ENCODE peak calls at places on chromosomes 2 and 18, in four cellular contexts. Y, Q, W and X are unnamed samples.

GRCh38 chr2:72334806-72335205 is 187.1 kb upstream of the CYP26B1 start:
- DNase-seq in Y (no peak), Q (no peak), W (no peak), X (no peak)

GRCh38 chr2:220676695-220677094 is 895.4 kb downstream of the EPHA4 start:
- DNase-seq in Y (no peak), Q (no peak), W (no peak), X (no peak)

GRCh38 chr2:60939622-60940021 is 58.2 kb downstream of the REL start:
- DNase-seq in Y (no peak), Q (no peak), W (no peak), X (no peak)

GRCh38 chr2:226953206-226953605 is 117.4 kb downstream of the RHBDD1 start:
- DNase-seq in Y (no peak), Q (no peak), W (no peak), X (no peak)

GRCh38 chr2:147456729-147457128 is 388.1 kb upstream of the ACVR2A start:
- DNase-seq in Y (no peak), Q (no peak), W (no peak), X (no peak)

GRCh38 chr18:7750095-7750663 is 183.1 kb downstream of the PTPRM start:
- DNase-seq in Y (no peak), Q (no peak), W (no peak), X (no peak)

GRCh38 chr2:186460465-186460864 is 25.6 kb upstream of the ZC3H15 start:
- DNase-seq in Y (no peak), Q (peak), W (no peak), X (no peak)

GRCh38 chr18:61736168-61736567 is 156.6 kb downstream of the RNF152 start:
- DNase-seq in Y (no peak), Q (no peak), W (no peak), X (no peak)

GRCh38 chr2:60796573-60797509 is 40.8 kb downstream of the PAPOLG start:
- DNase-seq in Y (no peak), Q (no peak), W (no peak), X (no peak)

GRCh38 chr2:195364015-195364965 is 292.7 kb upstream of the SLC39A10 start:
- DNase-seq in Y (no peak), Q (no peak), W (no peak), X (no peak)

GRCh38 chr2:75722687-75723086 is 12.0 kb upstream of the GCFC2 start:
- DNase-seq in Y (no peak), Q (no peak), W (no peak), X (no peak)

GRCh38 chr2:66850406-66850805 is 415.5 kb downstream of the MEIS1 start:
- DNase-seq in Y (no peak), Q (no peak), W (no peak), X (no peak)

GRCh38 chr2:103135679-103136078 is 373.8 kb downstream of the TMEM182 start:
- DNase-seq in Y (no peak), Q (no peak), W (no peak), X (no peak)

GRCh38 chr2:79393806-79394484 is 118.9 kb upstream of the CTNNA2 start:
- DNase-seq in Y (no peak), Q (peak), W (no peak), X (no peak)

GRCh38 chr2:179749210-179749609 is 112.2 kb downstream of the ZNF385B start:
- DNase-seq in Y (no peak), Q (no peak), W (no peak), X (no peak)

GRCh38 chr2:235333076-235333475 is 160.8 kb upstream of the AGAP1 start:
- DNase-seq in Y (no peak), Q (no peak), W (no peak), X (no peak)

GRCh38 chr2:170974304-170974993 is 45.4 kb downstream of the GORASP2 start:
- DNase-seq in Y (no peak), Q (peak), W (no peak), X (no peak)

GRCh38 chr2:173931751-173932150 is 33.4 kb downstream of the SP3 start:
- DNase-seq in Y (no peak), Q (no peak), W (no peak), X (no peak)

GRCh38 chr2:166343467-166343866 is 32.3 kb downstream of the SCN9A start:
- DNase-seq in Y (no peak), Q (no peak), W (no peak), X (no peak)

GRCh38 chr2:166338831-166339339 is 36.9 kb downstream of the SCN9A start:
- DNase-seq in Y (no peak), Q (no peak), W (no peak), X (no peak)

DNA sequence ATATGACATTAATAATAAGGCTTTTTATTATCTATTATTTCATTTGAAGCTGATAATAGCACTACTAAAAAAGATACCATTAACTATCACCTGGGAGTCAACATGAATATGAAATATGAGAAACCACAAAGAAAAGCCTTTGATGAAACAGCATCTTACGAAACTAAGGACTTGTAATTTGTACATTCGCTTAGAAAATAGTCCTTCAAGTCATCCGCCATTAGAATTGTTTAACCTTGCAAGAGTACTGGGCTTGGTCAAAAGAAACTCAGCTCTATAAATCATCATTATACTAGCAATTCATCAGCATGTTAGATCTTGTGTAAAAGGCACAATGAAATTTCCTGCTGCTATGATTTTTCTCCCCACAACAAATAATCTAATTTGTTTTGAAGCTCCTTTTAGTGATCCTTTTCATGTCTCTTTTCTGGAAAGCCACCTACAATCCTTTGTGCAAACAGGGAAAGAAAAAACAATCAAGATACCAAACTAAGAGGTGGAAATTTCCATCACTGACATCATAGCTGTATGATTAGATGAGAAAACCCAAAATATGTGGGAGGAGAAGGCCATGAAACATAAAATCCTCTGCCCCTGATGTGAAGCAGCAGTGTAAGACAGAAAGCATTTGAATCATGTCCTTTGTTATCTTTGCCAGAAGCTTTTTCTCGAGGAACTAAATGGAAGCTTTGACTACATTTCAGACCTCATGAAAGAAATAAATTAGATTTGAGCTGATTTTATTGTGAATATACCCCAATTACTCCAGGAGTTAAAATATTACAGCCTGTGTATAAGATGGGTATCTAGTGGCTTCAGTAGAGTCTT is 31.2 kb downstream of the SCN9A start:
- DNase-seq in Y (no peak), Q (peak), W (no peak), X (no peak)
- TF ChIP-seq BRCA1 in Y (no peak), Q (no peak), W (no peak), X (no peak)

GRCh38 chr2:144464730-144465129 is 55.2 kb downstream of the ZEB2 start:
- DNase-seq in Y (no peak), Q (no peak), W (no peak), X (no peak)
- TF ChIP-seq BRCA1 in Y (no peak), Q (no peak), W (no peak), X (no peak)

GRCh38 chr2:164823126-164823525 is 18.5 kb downstream of the COBLL1 start:
- DNase-seq in Y (no peak), Q (no peak), W (no peak), X (no peak)
- TF ChIP-seq BRCA1 in Y (no peak), Q (no peak), W (no peak), X (no peak)

GRCh38 chr2:241811952-241812729 is 3.1 kb downstream of the NEU4 start:
- DNase-seq in Y (no peak), Q (no peak), W (no peak), X (no peak)
- TF ChIP-seq BRCA1 in Y (no peak), Q (no peak), W (no peak), X (no peak)

GRCh38 chr2:120539937-120540718 is 194.2 kb downstream of the INHBB start:
- DNase-seq in Y (no peak), Q (peak), W (no peak), X (no peak)
- TF ChIP-seq BRCA1 in Y (no peak), Q (peak), W (no peak), X (no peak)

DNA sequence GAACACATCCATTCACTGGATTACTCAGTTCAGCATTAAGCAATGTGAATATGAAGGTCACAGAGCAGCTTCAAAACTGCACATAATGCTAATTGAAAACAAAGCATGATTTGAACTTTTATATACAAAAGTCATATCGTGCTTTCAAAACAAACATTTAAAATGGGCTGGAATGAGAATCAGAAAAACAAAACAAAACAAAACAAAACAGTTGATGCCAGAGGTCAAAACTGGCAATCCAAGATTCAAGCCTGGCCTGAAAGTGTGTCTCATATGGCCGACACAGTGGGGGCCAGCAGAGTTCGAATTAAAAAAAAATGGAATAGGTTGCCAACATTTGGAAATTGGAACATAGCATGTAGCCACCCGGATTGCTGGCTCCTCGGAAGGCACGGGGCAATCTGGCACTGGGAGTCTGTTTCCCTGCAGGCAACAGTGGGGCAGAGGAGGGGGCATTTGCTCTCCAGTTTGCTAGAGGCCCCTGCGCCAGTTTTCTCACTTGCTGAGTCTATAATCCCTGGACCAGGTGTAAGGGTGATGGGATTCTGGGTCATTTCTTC is 294.4 kb downstream of the ZNF521 start:
- DNase-seq in Y (no peak), Q (no peak), W (no peak), X (no peak)
- TF ChIP-seq BRCA1 in Y (no peak), Q (no peak), W (no peak), X (no peak)

GRCh38 chr2:30958571-30959220 is 151.4 kb upstream of the CAPN13 start:
- DNase-seq in Y (no peak), Q (no peak), W (no peak), X (no peak)
- TF ChIP-seq BRCA1 in Y (no peak), Q (no peak), W (no peak), X (no peak)